ENCODE peak calls at places on chromosomes 12 and 14, in five cellular contexts. T is T1000, H is T follicular helper cell, X is left lung, J is astrocyte of the spinal cord. E is an unnamed sample.

GRCh38 chr14:20415723-20416622 is 2.7 kb upstream of the TEP1 start:
- DNase-seq in T (no peak), J (peak), X (no peak), H (no peak), E (peak)

GRCh38 chr12:3881208-3881980 is 8.2 kb upstream of the PARP11 start:
- DNase-seq in X (no peak), T (no peak), H (no peak), J (no peak), E (no peak)

GRCh38 chr12:18165422-18165871 is 75.5 kb upstream of the RERGL start:
- DNase-seq in T (no peak), J (peak), X (no peak), H (no peak), E (no peak)

GRCh38 chr14:38948171-38948570 is 154.9 kb downstream of the SEC23A start:
- DNase-seq in T (no peak), H (no peak), J (peak), X (no peak), E (no peak)

GRCh38 chr14:66403183-66403582 is 83.0 kb upstream of the CCDC196 start:
- DNase-seq in T (no peak), H (no peak), J (peak), X (no peak), E (peak)

GRCh38 chr14:96823652-96824051 is 26.5 kb downstream of the VRK1 start:
- DNase-seq in X (no peak), H (no peak), T (no peak), J (no peak), E (no peak)

GRCh38 chr14:103121846-103122577 is 1.2 kb upstream of the TNFAIP2 start:
- DNase-seq in J (peak), H (no peak), T (peak), X (peak), E (peak)

GRCh38 chr14:52706286-52706685 is 714 bp upstream of the PSMC6 start:
- DNase-seq in H (no peak), X (no peak), T (no peak), J (no peak), E (peak)

GRCh38 chr12:11959117-11959823 is 111.5 kb upstream of the BCL2L14 start:
- DNase-seq in J (no peak), T (no peak), X (no peak), H (no peak), E (no peak)

GRCh38 chr14:51368721-51369163 is 128.7 kb downstream of the TMX1 start:
- DNase-seq in T (no peak), J (peak), H (no peak), X (no peak), E (no peak)

GRCh38 chr12:9319044-9319841 is 111.0 kb upstream of the PZP start:
- DNase-seq in X (no peak), J (no peak), H (no peak), T (no peak), E (no peak)

GRCh38 chr14:32710351-32711102 is 228.2 kb upstream of the NPAS3 start:
- DNase-seq in J (peak), X (no peak), H (no peak), T (no peak), E (no peak)

GRCh38 chr12:98532687-98533304 is 17.4 kb downstream of the TMPO start:
- DNase-seq in T (peak), J (peak), X (no peak), H (no peak), E (peak)

E was measured in iPS-NIHi11.